ENCODE peak calls at places on chromosome 10, in eight cellular contexts. One of them, this sample, is unnamed.

GRCh38 chr10:43383204-43383971 is 12.0 kb downstream of the FXYD4 start:
- DNase-seq in stomach: no peak
- DNase-seq in body of pancreas: no peak
- DNase-seq in AG09309: no peak
- DNase-seq in psoas muscle: peak; percentile 38
- DNase-seq in astrocyte of the cerebellum: no peak
- DNase-seq in PC-9: peak; percentile 32
- DNase-seq in cardiac fibroblast: no peak
- DNase-seq in this sample: no peak

GRCh38 chr10:12730809-12731519 is 270.5 kb downstream of the CCDC3 start:
- DNase-seq in PC-9: no peak
- DNase-seq in body of pancreas: no peak
- DNase-seq in stomach: no peak
- DNase-seq in psoas muscle: no peak
- DNase-seq in astrocyte of the cerebellum: no peak
- DNase-seq in AG09309: no peak
- DNase-seq in cardiac fibroblast: peak; percentile 64
- DNase-seq in this sample: no peak

GRCh38 chr10:77531441-77532001 is 106.1 kb downstream of the KCNMA1 start:
- DNase-seq in cardiac fibroblast: peak; percentile 52
- DNase-seq in psoas muscle: peak; percentile 84
- DNase-seq in astrocyte of the cerebellum: no peak
- DNase-seq in body of pancreas: peak; percentile 33
- DNase-seq in AG09309: no peak
- DNase-seq in stomach: no peak
- DNase-seq in PC-9: peak; percentile 79
- DNase-seq in this sample: no peak

GRCh38 chr10:35684625-35685024 is 42.5 kb upstream of the FZD8 start:
- DNase-seq in AG09309: no peak
- DNase-seq in body of pancreas: no peak
- DNase-seq in psoas muscle: no peak
- DNase-seq in cardiac fibroblast: no peak
- DNase-seq in PC-9: no peak
- DNase-seq in astrocyte of the cerebellum: no peak
- DNase-seq in stomach: no peak
- DNase-seq in this sample: no peak

GRCh38 chr10:19488592-19489280 is 327.5 kb upstream of the PLXDC2 start:
- DNase-seq in cardiac fibroblast: peak; percentile 34
- DNase-seq in body of pancreas: peak; percentile 2
- DNase-seq in psoas muscle: peak; percentile 70
- DNase-seq in PC-9: no peak
- DNase-seq in stomach: no peak
- DNase-seq in astrocyte of the cerebellum: no peak
- DNase-seq in AG09309: no peak
- DNase-seq in this sample: no peak

GRCh38 chr10:17586741-17587720 is 30.1 kb downstream of the HACD1 start:
- DNase-seq in psoas muscle: no peak
- DNase-seq in PC-9: no peak
- DNase-seq in AG09309: no peak
- DNase-seq in stomach: no peak
- DNase-seq in cardiac fibroblast: peak; percentile 33
- DNase-seq in astrocyte of the cerebellum: no peak
- DNase-seq in body of pancreas: no peak
- DNase-seq in this sample: no peak

GRCh38 chr10:119395287-119396007 is 147.1 kb downstream of the RGS10 start:
- DNase-seq in cardiac fibroblast: peak; percentile 84
- DNase-seq in psoas muscle: peak; percentile 81
- DNase-seq in PC-9: no peak
- DNase-seq in astrocyte of the cerebellum: no peak
- DNase-seq in stomach: peak; percentile 35
- DNase-seq in body of pancreas: peak; percentile 51
- DNase-seq in AG09309: no peak
- DNase-seq in this sample: no peak

GRCh38 chr10:133254421-133255120 is 16.9 kb downstream of the VENTX start:
- DNase-seq in cardiac fibroblast: no peak
- DNase-seq in body of pancreas: no peak
- DNase-seq in psoas muscle: no peak
- DNase-seq in stomach: no peak
- DNase-seq in PC-9: no peak
- DNase-seq in astrocyte of the cerebellum: no peak
- DNase-seq in AG09309: no peak
- DNase-seq in this sample: no peak

GRCh38 chr10:91975438-91975837 is 51.9 kb downstream of the BTAF1 start:
- DNase-seq in AG09309: no peak
- DNase-seq in PC-9: no peak
- DNase-seq in psoas muscle: no peak
- DNase-seq in stomach: no peak
- DNase-seq in cardiac fibroblast: no peak
- DNase-seq in body of pancreas: no peak
- DNase-seq in astrocyte of the cerebellum: no peak
- DNase-seq in this sample: no peak

GRCh38 chr10:114856544-114857287 is 35.1 kb downstream of the FHIP2A start:
- DNase-seq in psoas muscle: no peak
- DNase-seq in body of pancreas: no peak
- DNase-seq in PC-9: peak; percentile 87
- DNase-seq in cardiac fibroblast: peak; percentile 89
- DNase-seq in astrocyte of the cerebellum: peak; percentile 62
- DNase-seq in AG09309: peak; percentile 64
- DNase-seq in stomach: no peak
- DNase-seq in this sample: no peak

GRCh38 chr10:58291538-58292174 is 22.7 kb downstream of the CISD1 start:
- DNase-seq in cardiac fibroblast: peak; percentile 81
- DNase-seq in body of pancreas: peak; percentile 57
- DNase-seq in AG09309: no peak
- DNase-seq in stomach: no peak
- DNase-seq in psoas muscle: no peak
- DNase-seq in PC-9: peak; percentile 42
- DNase-seq in astrocyte of the cerebellum: peak; percentile 53
- DNase-seq in this sample: peak; percentile 33

GRCh38 chr10:114301951-114302710 is 63.1 kb downstream of the VWA2 start:
- DNase-seq in psoas muscle: peak; percentile 71
- DNase-seq in astrocyte of the cerebellum: no peak
- DNase-seq in AG09309: no peak
- DNase-seq in stomach: no peak
- DNase-seq in PC-9: no peak
- DNase-seq in cardiac fibroblast: no peak
- DNase-seq in body of pancreas: no peak
- DNase-seq in this sample: no peak

GRCh38 chr10:133163889-133164815 is 4.1 kb downstream of the KNDC1 start:
- DNase-seq in astrocyte of the cerebellum: no peak
- DNase-seq in cardiac fibroblast: no peak
- DNase-seq in body of pancreas: no peak
- DNase-seq in PC-9: no peak
- DNase-seq in psoas muscle: peak; percentile 40
- DNase-seq in AG09309: no peak
- DNase-seq in stomach: no peak
- DNase-seq in this sample: peak; percentile 23

GRCh38 chr10:101071885-101072433 is 10.2 kb downstream of the KAZALD1 start:
- DNase-seq in cardiac fibroblast: no peak
- DNase-seq in stomach: no peak
- DNase-seq in astrocyte of the cerebellum: no peak
- DNase-seq in psoas muscle: no peak
- DNase-seq in AG09309: no peak
- DNase-seq in body of pancreas: no peak
- DNase-seq in PC-9: no peak
- DNase-seq in this sample: no peak

GRCh38 chr10:101072923-101073322 is 11.1 kb downstream of the KAZALD1 start:
- DNase-seq in stomach: no peak
- DNase-seq in astrocyte of the cerebellum: no peak
- DNase-seq in body of pancreas: no peak
- DNase-seq in cardiac fibroblast: no peak
- DNase-seq in psoas muscle: no peak
- DNase-seq in PC-9: no peak
- DNase-seq in AG09309: no peak
- DNase-seq in this sample: no peak

GRCh38 chr10:101075775-101076174 is 14.0 kb downstream of the KAZALD1 start:
- DNase-seq in stomach: no peak
- DNase-seq in psoas muscle: no peak
- DNase-seq in AG09309: no peak
- DNase-seq in PC-9: no peak
- DNase-seq in body of pancreas: no peak
- DNase-seq in cardiac fibroblast: no peak
- DNase-seq in astrocyte of the cerebellum: no peak
- DNase-seq in this sample: no peak

GRCh38 chr10:101071266-101071884 is 9.6 kb downstream of the KAZALD1 start:
- DNase-seq in body of pancreas: peak; percentile 80
- DNase-seq in PC-9: no peak
- DNase-seq in psoas muscle: no peak
- DNase-seq in cardiac fibroblast: peak; percentile 25
- DNase-seq in astrocyte of the cerebellum: no peak
- DNase-seq in AG09309: no peak
- DNase-seq in stomach: no peak
- DNase-seq in this sample: no peak

DNA sequence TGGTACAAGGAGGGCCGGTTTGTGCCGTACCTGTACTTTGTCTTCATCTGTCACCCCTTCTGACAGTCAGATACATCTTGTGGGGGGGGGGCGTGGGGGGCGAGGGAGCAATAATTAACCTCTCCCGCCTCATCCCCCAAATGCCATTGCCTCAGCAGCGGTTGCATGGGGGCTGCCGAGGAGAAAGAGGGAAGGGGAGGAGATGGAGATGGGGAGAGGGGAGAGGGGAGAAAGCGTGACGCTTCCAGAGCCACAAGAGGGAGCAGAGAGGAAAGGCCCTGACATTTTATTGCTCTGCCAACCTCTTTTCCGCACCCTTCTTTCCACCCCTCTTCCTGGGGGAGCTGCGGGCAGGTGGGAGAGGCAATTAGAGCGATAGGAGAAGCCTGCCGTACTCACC is 11.8 kb downstream of the KAZALD1 start:
- DNase-seq in psoas muscle: no peak
- DNase-seq in cardiac fibroblast: no peak
- DNase-seq in astrocyte of the cerebellum: no peak
- DNase-seq in PC-9: no peak
- DNase-seq in stomach: no peak
- DNase-seq in AG09309: no peak
- DNase-seq in body of pancreas: no peak
- DNase-seq in this sample: no peak
- TF ChIP-seq CTCF in psoas muscle: no peak
- TF ChIP-seq CTCF in cardiac fibroblast: no peak
- TF ChIP-seq CTCF in astrocyte of the cerebellum: no peak
- TF ChIP-seq CTCF in PC-9: no peak
- TF ChIP-seq CTCF in stomach: no peak
- TF ChIP-seq CTCF in AG09309: no peak
- TF ChIP-seq CTCF in body of pancreas: no peak
- TF ChIP-seq CTCF in this sample: no peak

DNA sequence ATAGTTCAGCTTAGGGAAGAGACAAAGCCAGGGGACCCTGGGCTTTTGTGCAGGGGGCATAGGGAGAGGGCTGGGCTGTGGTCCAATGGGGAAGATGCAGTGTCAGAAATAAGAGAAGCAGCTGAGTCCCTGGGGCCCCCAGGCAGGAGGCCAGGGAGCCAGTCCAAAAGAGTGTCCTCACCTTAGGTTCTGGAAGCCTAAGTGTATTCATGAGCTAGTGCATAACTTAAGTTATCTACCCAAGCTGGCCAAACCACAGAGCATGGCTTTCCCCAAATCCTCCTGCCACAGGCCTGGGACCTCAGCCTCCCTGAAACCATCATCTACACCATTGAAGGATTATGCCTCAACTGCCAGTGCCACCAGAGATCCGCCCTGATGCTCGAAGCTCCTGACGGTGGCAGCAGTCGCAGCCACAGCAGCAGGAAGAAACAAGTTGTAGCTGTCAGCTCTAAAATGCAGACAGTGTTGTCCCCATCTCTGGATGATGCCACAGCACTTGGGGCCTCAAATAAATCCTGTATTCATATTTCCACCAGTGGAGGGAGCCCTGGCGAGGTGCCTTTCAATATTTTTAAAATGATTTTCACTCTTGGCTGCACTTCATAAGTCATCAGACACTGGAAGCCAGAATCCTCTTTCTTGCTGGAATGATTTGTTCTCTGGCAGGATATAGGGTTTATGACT is 574.6 kb downstream of the GRID1 start:
- DNase-seq in psoas muscle: peak; percentile 59
- DNase-seq in cardiac fibroblast: peak; percentile 8
- DNase-seq in PC-9: no peak
- DNase-seq in stomach: no peak
- DNase-seq in body of pancreas: no peak
- DNase-seq in astrocyte of the cerebellum: no peak
- DNase-seq in AG09309: no peak
- DNase-seq in this sample: no peak
- TF ChIP-seq CTCF in psoas muscle: peak; percentile 17
- TF ChIP-seq CTCF in cardiac fibroblast: no peak
- TF ChIP-seq CTCF in PC-9: peak; percentile 42
- TF ChIP-seq CTCF in stomach: no peak
- TF ChIP-seq CTCF in body of pancreas: no peak
- TF ChIP-seq CTCF in astrocyte of the cerebellum: no peak
- TF ChIP-seq CTCF in AG09309: no peak
- TF ChIP-seq CTCF in this sample: peak; percentile 7

DNA sequence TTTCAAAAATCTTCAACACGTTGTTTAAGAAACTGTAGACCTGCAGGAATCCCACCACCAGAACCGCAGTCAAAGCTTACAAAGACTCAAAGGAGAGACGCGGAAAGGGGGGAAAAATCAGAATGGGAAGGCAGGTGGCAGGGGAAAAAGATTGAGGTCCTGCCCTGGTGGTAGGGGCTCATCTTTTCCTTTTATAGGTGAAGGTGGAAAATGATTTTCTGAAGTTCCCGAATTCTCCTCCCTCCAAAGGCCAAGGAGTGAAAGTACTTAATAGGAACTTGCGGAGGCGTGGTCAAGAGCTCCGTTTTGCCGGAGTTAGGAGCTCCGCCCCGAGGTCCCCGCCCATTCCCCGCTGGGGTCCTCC is 729 bp downstream of the BBIP1 start:
- DNase-seq in cardiac fibroblast: peak; percentile 98
- DNase-seq in PC-9: peak; percentile 84
- DNase-seq in AG09309: peak; percentile 78
- DNase-seq in stomach: peak; percentile 97
- DNase-seq in body of pancreas: peak; percentile 98
- DNase-seq in astrocyte of the cerebellum: peak; percentile 85
- DNase-seq in psoas muscle: no peak
- DNase-seq in this sample: peak; percentile 90
- TF ChIP-seq CTCF in cardiac fibroblast: no peak
- TF ChIP-seq CTCF in PC-9: no peak
- TF ChIP-seq CTCF in AG09309: no peak
- TF ChIP-seq CTCF in stomach: no peak
- TF ChIP-seq CTCF in body of pancreas: peak; percentile 26
- TF ChIP-seq CTCF in astrocyte of the cerebellum: no peak
- TF ChIP-seq CTCF in psoas muscle: peak; percentile 13
- TF ChIP-seq CTCF in this sample: no peak

DNA sequence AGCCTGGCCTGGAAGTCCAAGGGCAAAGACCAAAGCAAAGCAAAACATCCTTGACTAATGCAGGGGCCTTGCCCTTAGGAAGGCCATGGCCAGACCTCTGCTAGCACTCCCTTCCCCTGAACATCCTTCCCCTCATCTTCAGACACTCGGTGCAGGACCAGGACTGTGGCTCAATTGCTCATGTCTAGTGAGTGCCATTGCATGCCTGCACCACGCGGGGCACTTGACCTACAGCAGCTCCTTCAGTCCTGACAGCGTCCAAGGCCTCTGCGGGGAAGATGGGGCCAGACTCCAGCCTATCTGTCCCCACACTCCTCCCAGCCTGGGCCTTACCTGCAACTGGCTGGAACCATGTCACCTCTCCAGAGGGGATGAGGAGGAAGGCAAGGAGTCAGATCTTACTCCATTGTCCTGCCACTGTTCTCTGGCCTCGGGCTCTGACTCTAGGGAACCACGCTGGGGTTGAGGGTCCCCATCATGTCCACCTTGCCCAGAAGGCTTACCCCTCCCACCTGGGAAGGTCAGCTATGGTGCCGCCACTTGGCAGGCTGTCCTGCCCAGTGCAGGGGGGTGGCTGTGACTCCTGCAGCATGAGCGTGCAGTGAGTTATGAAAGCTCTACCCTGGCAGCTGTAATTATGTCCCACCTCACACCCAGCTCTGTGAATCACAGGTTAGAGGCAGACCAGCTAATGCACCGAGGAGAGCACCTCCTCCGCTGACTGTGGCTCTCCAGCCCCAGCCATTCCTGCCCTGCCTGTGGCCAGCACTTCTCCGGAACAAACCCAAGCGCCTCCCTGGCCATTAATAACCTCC is 16.1 kb downstream of the DRGX start:
- DNase-seq in astrocyte of the cerebellum: no peak
- DNase-seq in psoas muscle: no peak
- DNase-seq in stomach: no peak
- DNase-seq in PC-9: no peak
- DNase-seq in body of pancreas: no peak
- DNase-seq in cardiac fibroblast: no peak
- DNase-seq in AG09309: no peak
- DNase-seq in this sample: no peak
- TF ChIP-seq CTCF in astrocyte of the cerebellum: peak; percentile 14
- TF ChIP-seq CTCF in psoas muscle: no peak
- TF ChIP-seq CTCF in stomach: no peak
- TF ChIP-seq CTCF in PC-9: peak; percentile 32
- TF ChIP-seq CTCF in body of pancreas: no peak
- TF ChIP-seq CTCF in cardiac fibroblast: peak; percentile 40
- TF ChIP-seq CTCF in AG09309: peak; percentile 25
- TF ChIP-seq CTCF in this sample: peak; percentile 36

This sample was measured in LNCaP clone FGC.